ENCODE peak calls at places on chromosomes 7 and 10, in ten cellular contexts. D, Q, X, C, A, Z, P, O, S and W are unnamed samples.

GRCh38 chr10:98536551-98536950 is 89.8 kb upstream of the HPS1 start:
- DNase-seq in D (no peak), Q (no peak), X (peak), C (no peak), A (no peak), Z (no peak), P (no peak), O (no peak), S (no peak), W (no peak)

GRCh38 chr10:15640536-15641085 is 79.1 kb downstream of the ITGA8 start:
- DNase-seq in D (no peak), Q (no peak), X (no peak), C (no peak), A (no peak), Z (no peak), P (no peak), O (no peak), S (no peak), W (no peak)

GRCh38 chr7:122301858-122302745 is 2.4 kb downstream of the FEZF1 start:
- DNase-seq in D (peak), Q (no peak), X (no peak), C (no peak), A (peak), Z (no peak), P (no peak), O (no peak), S (no peak), W (no peak)

GRCh38 chr7:1975179-1975578 is 257.6 kb downstream of the MAD1L1 start:
- DNase-seq in D (peak), Q (no peak), X (peak), C (no peak), A (no peak), Z (peak), P (no peak), O (no peak), S (no peak), W (no peak)

GRCh38 chr7:112453505-112454171 is 3.4 kb downstream of the IFRD1 start:
- DNase-seq in D (no peak), Q (no peak), X (no peak), C (no peak), A (no peak), Z (no peak), P (no peak), O (no peak), S (no peak), W (no peak)

GRCh38 chr10:102347236-102347828 is 48.2 kb upstream of the NFKB2 start:
- DNase-seq in D (peak), Q (no peak), X (peak), C (no peak), A (peak), Z (no peak), P (no peak), O (no peak), S (peak), W (no peak)

GRCh38 chr10:1116051-1116450 is 59.9 kb downstream of the WDR37 start:
- DNase-seq in D (no peak), Q (no peak), X (no peak), C (no peak), A (no peak), Z (no peak), P (no peak), O (no peak), S (no peak), W (no peak)

GRCh38 chr7:84145892-84146291 is 48.7 kb downstream of the SEMA3A start:
- DNase-seq in D (no peak), Q (no peak), X (no peak), C (no peak), A (no peak), Z (no peak), P (no peak), O (no peak), S (no peak), W (no peak)

GRCh38 chr7:20598479-20599419 is 16.7 kb upstream of the ABCB5 start:
- DNase-seq in D (no peak), Q (no peak), X (no peak), C (peak), A (no peak), Z (no peak), P (peak), O (peak), S (no peak), W (no peak)

GRCh38 chr10:69801434-69802315 is at the start of gene COL13A1:
- DNase-seq in D (peak), Q (no peak), X (peak), C (peak), A (peak), Z (peak), P (peak), O (peak), S (no peak), W (no peak)

GRCh38 chr7:151179287-151179860 is 7.7 kb downstream of the ASB10 start:
- DNase-seq in D (peak), Q (no peak), X (no peak), C (no peak), A (no peak), Z (no peak), P (no peak), O (no peak), S (no peak), W (no peak)

GRCh38 chr10:26799342-26799741 is 61.4 kb downstream of the ABI1 start:
- DNase-seq in D (no peak), Q (no peak), X (no peak), C (no peak), A (no peak), Z (no peak), P (peak), O (no peak), S (no peak), W (no peak)

GRCh38 chr10:129868470-129869035 is 95.5 kb downstream of the EBF3 start:
- DNase-seq in D (no peak), Q (no peak), X (no peak), C (no peak), A (peak), Z (no peak), P (no peak), O (no peak), S (peak), W (no peak)

GRCh38 chr10:45593938-45594275 is 78.7 kb downstream of the ZFAND4 start:
- DNase-seq in D (no peak), Q (no peak), X (no peak), C (no peak), A (no peak), Z (no peak), P (no peak), O (no peak), S (no peak), W (no peak)

GRCh38 chr10:84534168-84534567 is 205.8 kb downstream of the CCSER2 start:
- DNase-seq in D (no peak), Q (no peak), X (no peak), C (no peak), A (peak), Z (no peak), P (no peak), O (no peak), S (no peak), W (no peak)

GRCh38 chr10:3784510-3785250 is at the start of gene KLF6:
- DNase-seq in D (no peak), Q (no peak), X (peak), C (no peak), A (no peak), Z (peak), P (peak), O (no peak), S (peak), W (no peak)

GRCh38 chr7:6658618-6659345 is 21.7 kb downstream of the ZNF316 start:
- DNase-seq in D (no peak), Q (no peak), X (no peak), C (no peak), A (peak), Z (no peak), P (no peak), O (peak), S (no peak), W (no peak)

GRCh38 chr7:95095259-95096122 is 188.1 kb downstream of the PPP1R9A start:
- DNase-seq in D (no peak), Q (no peak), X (no peak), C (no peak), A (no peak), Z (no peak), P (no peak), O (no peak), S (no peak), W (no peak)

GRCh38 chr7:151592868-151593486 is 73.3 kb upstream of the RHEB start:
- DNase-seq in D (peak), Q (no peak), X (no peak), C (no peak), A (no peak), Z (no peak), P (no peak), O (peak), S (no peak), W (no peak)

GRCh38 chr7:41005381-41005901 is 697.4 kb downstream of the INHBA start:
- DNase-seq in D (no peak), Q (no peak), X (no peak), C (peak), A (no peak), Z (no peak), P (no peak), O (peak), S (no peak), W (no peak)

GRCh38 chr7:37211097-37211496 is 237.6 kb downstream of the ELMO1 start:
- DNase-seq in D (peak), Q (no peak), X (peak), C (no peak), A (no peak), Z (peak), P (no peak), O (no peak), S (peak), W (no peak)

GRCh38 chr10:49534670-49535381 is 4.1 kb downstream of the ERCC6 start:
- DNase-seq in D (no peak), Q (no peak), X (no peak), C (no peak), A (no peak), Z (no peak), P (no peak), O (peak), S (no peak), W (no peak)

GRCh38 chr10:56028299-56029132 is 332.5 kb downstream of the ZWINT start:
- DNase-seq in D (no peak), Q (no peak), X (no peak), C (no peak), A (no peak), Z (no peak), P (no peak), O (no peak), S (no peak), W (no peak)

GRCh38 chr7:4733936-4734528 is 41.4 kb upstream of the AP5Z1 start:
- DNase-seq in D (no peak), Q (no peak), X (no peak), C (no peak), A (no peak), Z (no peak), P (no peak), O (no peak), S (no peak), W (no peak)

GRCh38 chr10:112246-112645 is 23.0 kb upstream of the ZMYND11 start:
- DNase-seq in D (no peak), Q (no peak), X (no peak), C (peak), A (no peak), Z (no peak), P (peak), O (no peak), S (no peak), W (no peak)

GRCh38 chr10:87861566-87861952 is 1.8 kb downstream of the KLLN start:
- DNase-seq in D (peak), Q (peak), X (peak), C (peak), A (peak), Z (peak), P (peak), O (no peak), S (peak), W (no peak)

GRCh38 chr10:6739530-6740174 is 159.6 kb upstream of the PRKCQ start:
- DNase-seq in D (no peak), Q (no peak), X (no peak), C (no peak), A (no peak), Z (no peak), P (no peak), O (no peak), S (no peak), W (no peak)

GRCh38 chr10:132698761-132699391 is 87.1 kb downstream of the NKX6-2 start:
- DNase-seq in D (peak), Q (no peak), X (no peak), C (no peak), A (no peak), Z (no peak), P (no peak), O (no peak), S (peak), W (no peak)

GRCh38 chr10:25017247-25017590 is 807 bp downstream of the THNSL1 start:
- DNase-seq in D (no peak), Q (peak), X (peak), C (no peak), A (no peak), Z (no peak), P (peak), O (no peak), S (no peak), W (no peak)

GRCh38 chr7:137508437-137509175 is 165.1 kb upstream of the PTN start:
- DNase-seq in D (no peak), Q (no peak), X (no peak), C (no peak), A (no peak), Z (no peak), P (no peak), O (peak), S (no peak), W (no peak)

GRCh38 chr7:26165950-26166680 is 14.1 kb downstream of the NFE2L3 start:
- DNase-seq in D (no peak), Q (no peak), X (no peak), C (no peak), A (no peak), Z (no peak), P (no peak), O (no peak), S (no peak), W (no peak)

GRCh38 chr10:33506838-33507661 is 172.6 kb upstream of the NRP1 start:
- DNase-seq in D (no peak), Q (no peak), X (no peak), C (no peak), A (no peak), Z (no peak), P (no peak), O (no peak), S (no peak), W (no peak)

GRCh38 chr10:88322336-88323063 is 260.6 kb downstream of the RNLS start:
- DNase-seq in D (no peak), Q (no peak), X (no peak), C (no peak), A (no peak), Z (no peak), P (no peak), O (no peak), S (no peak), W (no peak)

GRCh38 chr10:120824864-120825263 is 26.3 kb upstream of the WDR11 start:
- DNase-seq in D (no peak), Q (no peak), X (peak), C (peak), A (peak), Z (peak), P (peak), O (peak), S (no peak), W (no peak)

GRCh38 chr10:100792544-100792943 is 47.2 kb downstream of the PAX2 start:
- DNase-seq in D (no peak), Q (no peak), X (no peak), C (no peak), A (no peak), Z (no peak), P (no peak), O (no peak), S (no peak), W (no peak)

GRCh38 chr7:16114633-16115032 is 306.7 kb downstream of the CRPPA start:
- DNase-seq in D (no peak), Q (no peak), X (no peak), C (peak), A (no peak), Z (no peak), P (peak), O (no peak), S (no peak), W (no peak)

GRCh38 chr10:132549416-132549815 is 11.8 kb downstream of the INPP5A start:
- DNase-seq in D (peak), Q (no peak), X (no peak), C (no peak), A (no peak), Z (no peak), P (peak), O (no peak), S (no peak), W (no peak)

GRCh38 chr7:102473271-102473991 is 5.3 kb downstream of the POLR2J start:
- DNase-seq in D (peak), Q (no peak), X (peak), C (no peak), A (peak), Z (peak), P (no peak), O (no peak), S (peak), W (no peak)

GRCh38 chr10:103042129-103042528 is 124.0 kb downstream of the CNNM2 start:
- DNase-seq in D (no peak), Q (no peak), X (no peak), C (no peak), A (peak), Z (no peak), P (no peak), O (no peak), S (no peak), W (no peak)